ENCODE peak calls at places on chromosomes 6 and 20, in six cellular contexts. I is A673, Y is nephron progenitor cell, D is natural killer cell, O is cardiac muscle cell, J is HepG2. Z is an unnamed sample.

GRCh38 chr6:125906158-125906998 is 50.2 kb upstream of the HINT3 start:
- DNase-seq in Y (peak), D (no peak), J (peak), O (peak), I (peak), Z (peak)

GRCh38 chr6:27138837-27139752 is 108.4 kb upstream of the PRSS16 start:
- DNase-seq in Y (peak), J (no peak), I (peak), O (peak), D (peak), Z (no peak)

GRCh38 chr20:35463455-35464300 is 8.3 kb downstream of the CEP250 start:
- DNase-seq in O (peak), Y (peak), D (peak), I (peak), J (peak), Z (peak)

GRCh38 chr20:58256842-58257241 is 28.4 kb upstream of the ANKRD60 start:
- DNase-seq in I (no peak), O (no peak), D (no peak), J (no peak), Y (no peak), Z (no peak)

GRCh38 chr6:87747646-87748045 is 45.6 kb upstream of the AKIRIN2 start:
- DNase-seq in I (no peak), J (no peak), Y (no peak), D (no peak), O (no peak), Z (no peak)

GRCh38 chr6:170114956-170115855 is 175.7 kb downstream of the DLL1 start:
- DNase-seq in D (peak), J (no peak), I (no peak), Y (no peak), O (no peak), Z (no peak)

GRCh38 chr6:138402833-138403187 is 1.2 kb upstream of the HEBP2 start:
- DNase-seq in Y (no peak), I (no peak), O (no peak), D (no peak), J (no peak), Z (no peak)

GRCh38 chr6:40511884-40512283 is 75.3 kb downstream of the LRFN2 start:
- DNase-seq in I (no peak), Y (no peak), J (no peak), O (no peak), D (no peak), Z (no peak)

GRCh38 chr6:30939473-30939872 is 1.3 kb upstream of the MUCL3 start:
- DNase-seq in J (no peak), D (no peak), Y (no peak), O (no peak), I (no peak), Z (peak)

GRCh38 chr6:30945281-30945680 is 4.5 kb downstream of the MUCL3 start:
- DNase-seq in Y (no peak), I (no peak), D (no peak), O (no peak), J (no peak), Z (no peak)

GRCh38 chr6:30940361-30941001 is at the start of gene MUCL3:
- DNase-seq in Y (no peak), D (no peak), J (no peak), O (no peak), I (no peak), Z (no peak)

GRCh38 chr6:30944051-30944450 is 3.3 kb downstream of the MUCL3 start:
- DNase-seq in D (no peak), I (no peak), J (no peak), O (no peak), Y (no peak), Z (no peak)

GRCh38 chr6:30942338-30943060 is 1.7 kb downstream of the MUCL3 start:
- DNase-seq in I (peak), O (peak), Y (peak), J (peak), D (no peak), Z (peak)
- TF ChIP-seq CTCF in I (peak), O (peak), Y (peak), J (peak), D (no peak), Z (peak)

DNA sequence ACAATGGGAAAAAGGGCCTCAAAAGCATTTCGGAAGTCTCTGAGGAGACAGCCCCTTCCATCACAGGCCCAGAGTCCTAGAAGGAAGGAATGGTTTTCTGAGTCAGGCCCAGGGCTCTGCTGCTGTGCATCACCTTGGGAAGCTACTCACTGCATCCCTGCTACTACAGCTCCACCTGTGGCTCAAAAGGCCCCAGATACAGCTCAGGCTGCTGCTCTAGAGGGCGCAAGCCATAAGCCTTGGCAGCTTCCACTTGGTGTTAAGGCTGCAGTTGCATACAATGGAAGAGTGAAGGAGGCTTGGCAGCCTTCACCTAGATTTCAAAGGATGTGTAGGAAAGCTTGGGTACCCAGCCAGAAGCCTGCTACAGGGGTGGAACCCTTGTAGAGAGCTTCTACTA is 54.8 kb downstream of the MEI4 start:
- DNase-seq in I (no peak), O (no peak), D (no peak), Y (no peak), J (no peak), Z (no peak)
- TF ChIP-seq CTCF in I (no peak), O (no peak), D (no peak), Y (no peak), J (peak), Z (no peak)

DNA sequence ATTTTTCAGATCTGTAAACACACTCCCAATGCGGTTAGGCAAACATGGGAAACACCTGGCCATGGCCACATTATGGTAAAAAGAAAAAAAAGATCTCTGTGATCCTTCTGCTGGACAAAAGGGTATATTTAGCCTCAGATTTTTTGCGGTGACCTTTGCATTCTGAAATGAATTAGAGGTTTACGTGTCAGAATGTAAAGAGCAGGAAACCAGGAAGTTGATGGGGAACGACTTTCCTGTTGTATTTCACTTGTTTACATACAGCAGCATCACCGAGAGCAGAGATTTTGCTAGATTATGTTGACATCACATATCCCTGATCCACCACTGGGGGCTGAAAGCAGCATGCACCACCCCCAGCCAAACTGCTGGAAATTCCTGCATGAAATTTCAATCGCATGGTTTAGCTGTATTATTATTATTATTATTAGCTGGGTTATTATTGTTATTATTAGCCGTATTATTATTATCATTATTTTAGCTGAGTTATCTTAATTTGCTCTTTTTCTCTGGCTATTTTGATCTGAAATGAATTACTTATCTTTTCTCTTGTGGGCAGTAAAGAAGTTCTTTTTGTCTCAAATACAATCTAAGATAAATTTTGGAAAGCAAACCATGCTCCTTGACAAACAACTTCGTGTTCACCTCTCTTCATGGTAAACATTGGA is 189.4 kb downstream of the ZFP64 start:
- DNase-seq in J (peak), D (no peak), I (peak), O (no peak), Y (no peak), Z (no peak)
- TF ChIP-seq CTCF in J (peak), D (no peak), I (peak), O (no peak), Y (no peak), Z (peak)

DNA sequence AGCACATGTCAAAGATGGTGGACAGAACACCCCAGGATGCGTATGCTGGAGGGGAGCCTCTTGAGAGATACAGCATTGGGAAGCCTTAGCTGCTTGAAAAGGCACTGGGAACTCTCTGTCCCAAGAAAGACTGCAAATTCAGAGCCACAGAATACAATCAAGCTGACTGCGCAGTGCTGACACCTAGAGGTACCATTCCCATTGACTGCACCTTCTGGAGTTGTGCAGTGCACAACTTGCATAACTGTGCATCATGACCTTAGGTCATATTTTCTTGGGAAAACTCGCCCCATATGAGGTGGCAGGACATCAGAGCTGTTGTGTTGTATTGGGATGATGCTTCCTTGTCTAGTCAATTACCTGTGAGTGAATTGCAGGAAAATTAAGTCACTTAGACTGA is 646.5 kb upstream of the NOX3 start:
- DNase-seq in J (no peak), Y (no peak), O (no peak), I (peak), D (no peak), Z (no peak)
- TF ChIP-seq CTCF in J (peak), Y (peak), O (no peak), I (peak), D (no peak), Z (no peak)

DNA sequence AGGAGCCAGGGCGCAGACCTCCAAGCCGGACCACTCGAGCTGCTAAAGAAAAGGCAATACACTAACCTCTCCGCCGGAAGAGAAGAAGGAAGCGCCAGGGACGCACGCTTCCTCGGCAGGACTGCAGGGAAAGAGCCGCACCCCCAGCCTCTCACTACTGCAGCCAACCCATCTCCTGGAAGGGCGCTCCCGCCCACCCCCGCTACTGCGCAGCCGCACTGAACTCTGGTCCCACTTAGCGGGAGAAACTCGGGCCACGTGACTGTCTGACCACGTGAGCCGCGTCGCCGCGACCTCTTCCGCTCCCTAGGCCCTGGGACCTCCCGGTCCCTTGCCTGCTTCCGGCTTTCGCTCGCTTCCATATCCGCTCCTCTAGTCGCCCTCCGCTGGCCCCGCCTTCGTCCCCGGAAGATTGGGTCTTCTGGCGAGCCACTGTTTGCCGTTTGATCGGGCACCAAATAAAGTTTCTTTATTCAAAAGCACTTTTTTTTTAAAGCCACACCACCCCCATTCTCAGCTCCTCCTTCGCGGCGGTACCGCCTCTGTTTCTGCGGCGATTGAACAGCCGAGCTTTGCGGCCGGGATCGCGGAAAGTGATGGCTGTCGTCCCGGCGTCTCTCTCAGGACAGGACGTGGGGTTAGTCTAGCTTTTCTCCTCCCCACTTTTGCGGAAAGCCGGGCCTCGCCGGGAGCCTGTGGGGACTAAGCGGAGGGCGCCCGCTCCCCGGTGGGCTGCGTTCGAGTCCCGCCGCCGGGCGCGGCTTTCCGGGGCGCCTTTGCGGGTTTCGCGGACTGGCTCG is at the start of gene RMND1:
- DNase-seq in Y (peak), D (peak), J (peak), O (peak), I (peak), Z (peak)
- TF ChIP-seq CTCF in Y (no peak), D (no peak), J (peak), O (no peak), I (no peak), Z (no peak)

Z was measured in AG10803.